ENCODE peak calls at places on chromosomes 1 and 21, in six cellular contexts. M, S, X, R, W and J are unnamed samples. For H4K20me1, the result is how much of the 10 kb centered on the place peaks cover.

GRCh38 chr1:151340870-151341754 is 5.9 kb downstream of the RFX5 start:
- DNase-seq in M (peak), S (no peak), X (peak), R (no peak), W (peak), J (peak)

GRCh38 chr1:201709564-201710295 is 119.2 kb upstream of the IPO9 start:
- DNase-seq in M (peak), S (peak), X (peak), R (no peak), W (peak), J (peak)

GRCh38 chr21:35882791-35883240 is 177.5 kb downstream of the SETD4 start:
- DNase-seq in M (peak), S (no peak), X (no peak), R (no peak), W (no peak), J (no peak)

GRCh38 chr1:41048540-41048939 is 27.0 kb upstream of the SLFNL1 start:
- DNase-seq in M (no peak), S (no peak), X (no peak), R (no peak), W (peak), J (no peak)

GRCh38 chr21:45069711-45070110 is 4.7 kb upstream of the ADARB1 start:
- DNase-seq in M (peak), S (no peak), X (no peak), R (no peak), W (no peak), J (no peak)

GRCh38 chr1:98055457-98055856 is 134.6 kb upstream of the DPYD start:
- DNase-seq in M (no peak), S (no peak), X (no peak), R (no peak), W (no peak), J (no peak)

GRCh38 chr1:29487291-29487690 is 251.0 kb downstream of the PTPRU start:
- DNase-seq in M (no peak), S (no peak), X (no peak), R (no peak), W (no peak), J (no peak)

GRCh38 chr1:242728696-242729095 is 204.2 kb upstream of the PLD5 start:
- DNase-seq in M (no peak), S (no peak), X (no peak), R (no peak), W (no peak), J (no peak)

GRCh38 chr1:205077934-205078311 is 6.3 kb downstream of the TMEM81 start:
- DNase-seq in M (no peak), S (no peak), X (no peak), R (no peak), W (no peak), J (no peak)

GRCh38 chr1:42940851-42941639 is 17.6 kb downstream of the SLC2A1 start:
- DNase-seq in M (peak), S (no peak), X (peak), R (no peak), W (no peak), J (peak)

GRCh38 chr1:83511327-83511726 is 487.6 kb downstream of the TTLL7 start:
- DNase-seq in M (no peak), S (no peak), X (no peak), R (no peak), W (no peak), J (no peak)

GRCh38 chr1:9685833-9686232 is 34.3 kb downstream of the PIK3CD start:
- DNase-seq in M (no peak), S (no peak), X (no peak), R (no peak), W (no peak), J (no peak)

GRCh38 chr1:230643887-230644286 is 1.6 kb downstream of the COG2 start:
- DNase-seq in M (peak), S (no peak), X (no peak), R (no peak), W (no peak), J (no peak)

GRCh38 chr1:200131551-200132125 is 104.1 kb downstream of the NR5A2 start:
- DNase-seq in M (peak), S (no peak), X (peak), R (no peak), W (no peak), J (peak)

GRCh38 chr1:219088778-219089557 is 84.7 kb upstream of the LYPLAL1 start:
- DNase-seq in M (peak), S (no peak), X (peak), R (peak), W (peak), J (no peak)

GRCh38 chr1:205783904-205784303 is 8.6 kb upstream of the RAB29 start:
- DNase-seq in M (peak), S (no peak), X (no peak), R (no peak), W (no peak), J (no peak)

GRCh38 chr1:11736746-11737639 is 1.1 kb downstream of the AGTRAP start:
- DNase-seq in M (peak), S (no peak), X (no peak), R (no peak), W (peak), J (peak)
- TF ChIP-seq POLR2A in M (no peak), S (no peak), X (no peak), R (no peak), W (no peak), J (no peak)

GRCh38 chr1:22071511-22071910 is 19.0 kb downstream of the CDC42 start:
- DNase-seq in M (no peak), S (no peak), X (no peak), R (no peak), W (no peak), J (no peak)
- H4K20me1 ChIP-seq in M (half or more), S (under half), X (under half), R (under half), W (half or more), J (under half)

DNA sequence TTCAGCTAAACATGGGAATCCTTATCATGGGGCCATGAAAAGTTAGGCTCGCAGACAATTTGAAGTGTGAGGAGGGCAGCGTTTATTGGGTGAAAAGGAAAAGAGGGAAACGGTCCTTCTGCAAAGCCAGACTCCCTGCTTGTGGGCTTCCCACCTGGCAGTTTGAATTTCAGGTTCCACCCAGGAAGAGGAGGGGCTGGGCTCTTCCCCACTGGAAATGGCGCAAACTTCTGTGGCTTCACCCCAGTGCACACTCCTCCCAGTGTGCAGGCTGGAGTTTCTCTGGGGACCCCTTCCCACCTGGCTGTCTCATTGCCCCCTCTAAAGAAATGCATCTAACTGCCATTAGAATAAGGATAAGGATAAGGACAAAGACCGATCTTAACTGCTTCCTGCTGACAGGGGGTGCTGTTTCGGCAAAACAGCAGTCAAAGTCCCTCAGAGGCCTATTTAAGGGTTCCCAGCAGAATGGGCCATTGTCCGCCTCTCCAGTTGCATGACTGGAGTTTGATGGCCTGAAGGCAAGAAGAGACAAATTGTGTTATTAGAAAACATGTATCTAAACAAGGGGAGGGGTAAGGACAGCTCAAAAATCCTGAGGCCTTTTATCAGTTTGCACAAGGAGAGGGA is 20.4 kb downstream of the AIM2 start:
- DNase-seq in M (no peak), S (peak), X (no peak), R (no peak), W (no peak), J (no peak)
- TF ChIP-seq POLR2A in M (no peak), S (no peak), X (no peak), R (peak), W (no peak), J (no peak)

GRCh38 chr1:93349231-93350135 is 3.8 kb downstream of the DR1 start:
- DNase-seq in M (no peak), S (no peak), X (no peak), R (no peak), W (no peak), J (peak)
- H4K20me1 ChIP-seq in M (under half), S (under half), X (under half), R (under half), W (under half), J (under half)

GRCh38 chr1:202858789-202859414 is 30.0 kb downstream of the RABIF start:
- DNase-seq in M (no peak), S (no peak), X (no peak), R (no peak), W (no peak), J (no peak)

GRCh38 chr1:202862672-202863560 is 26.0 kb downstream of the RABIF start:
- DNase-seq in M (no peak), S (no peak), X (no peak), R (no peak), W (no peak), J (no peak)

GRCh38 chr1:202861420-202862121 is 27.4 kb downstream of the RABIF start:
- DNase-seq in M (peak), S (peak), X (peak), R (no peak), W (peak), J (peak)

GRCh38 chr1:202858306-202858705 is 30.6 kb downstream of the RABIF start:
- DNase-seq in M (peak), S (no peak), X (no peak), R (no peak), W (no peak), J (peak)

DNA sequence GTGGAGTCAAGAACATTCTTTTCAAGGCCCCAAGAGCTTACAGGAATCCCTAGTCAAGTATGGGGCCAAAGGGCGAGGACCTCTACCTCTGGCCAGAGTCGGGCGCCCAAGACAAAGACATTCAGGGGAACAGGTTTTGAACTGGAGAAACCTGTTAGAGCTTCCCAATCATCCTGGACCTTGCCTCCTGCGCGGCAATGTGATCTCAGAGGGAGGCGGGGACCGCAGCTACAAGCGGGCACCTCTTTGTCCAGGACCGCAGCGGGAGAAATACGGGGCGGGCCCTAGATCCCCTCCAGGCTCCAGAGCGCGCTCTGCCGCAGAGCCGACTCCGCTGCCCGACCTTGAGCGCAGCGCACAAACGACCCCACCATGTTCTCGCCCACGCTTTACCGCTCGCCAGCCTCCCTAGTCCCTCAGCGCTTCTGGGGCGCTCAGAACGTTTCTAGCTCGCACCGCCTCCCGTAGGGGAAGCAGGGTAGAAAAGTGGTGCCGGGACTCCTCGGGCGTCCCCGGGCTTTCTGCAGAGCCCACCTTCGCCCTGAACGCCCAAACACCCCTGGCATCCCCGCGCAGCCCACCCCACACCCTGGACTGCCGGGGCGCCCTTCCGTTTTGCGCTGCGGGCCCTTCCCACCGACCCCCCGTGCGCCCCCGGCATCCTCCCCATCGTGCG is 28.1 kb downstream of the RABIF start:
- DNase-seq in M (peak), S (peak), X (peak), R (no peak), W (peak), J (peak)
- TF ChIP-seq POLR2A in M (no peak), S (peak), X (no peak), R (no peak), W (no peak), J (no peak)

DNA sequence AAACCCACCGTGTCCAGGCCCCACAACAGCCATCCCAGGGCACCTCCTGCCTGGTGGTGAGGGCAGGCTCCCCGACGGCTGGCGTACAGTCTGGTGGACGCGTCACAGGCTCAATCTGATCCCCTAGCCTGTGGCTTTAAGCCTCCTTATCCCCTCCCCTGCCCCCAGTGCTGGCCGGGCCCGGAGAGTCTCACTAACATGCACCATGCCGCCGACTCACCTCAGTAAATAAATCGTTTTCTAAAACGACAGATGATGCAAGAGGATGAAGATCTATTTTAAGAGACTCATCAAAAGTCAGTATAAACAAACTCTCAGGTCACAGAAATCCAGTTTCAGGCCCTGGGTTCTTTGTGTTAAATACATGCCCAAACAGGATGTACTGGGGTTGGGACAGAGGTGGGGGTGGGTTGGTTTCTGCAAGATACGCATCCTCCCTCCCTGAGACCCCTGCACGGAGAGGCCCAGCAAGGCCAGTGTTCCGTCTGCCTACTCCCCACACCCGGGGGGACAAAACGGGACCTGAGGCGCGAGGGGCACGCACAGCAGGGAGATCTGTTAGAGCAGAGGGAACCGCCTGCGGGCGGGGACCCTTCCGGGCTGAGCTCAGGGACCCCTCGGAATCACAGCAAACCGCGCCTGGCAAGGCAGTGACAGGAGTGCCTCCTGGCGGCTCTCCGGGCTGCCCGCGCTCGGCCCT is 3.1 kb downstream of the PANK4 start:
- DNase-seq in M (peak), S (no peak), X (no peak), R (no peak), W (no peak), J (no peak)
- H4K20me1 ChIP-seq in M (under half), S (half or more), X (under half), R (under half), W (under half), J (under half)

DNA sequence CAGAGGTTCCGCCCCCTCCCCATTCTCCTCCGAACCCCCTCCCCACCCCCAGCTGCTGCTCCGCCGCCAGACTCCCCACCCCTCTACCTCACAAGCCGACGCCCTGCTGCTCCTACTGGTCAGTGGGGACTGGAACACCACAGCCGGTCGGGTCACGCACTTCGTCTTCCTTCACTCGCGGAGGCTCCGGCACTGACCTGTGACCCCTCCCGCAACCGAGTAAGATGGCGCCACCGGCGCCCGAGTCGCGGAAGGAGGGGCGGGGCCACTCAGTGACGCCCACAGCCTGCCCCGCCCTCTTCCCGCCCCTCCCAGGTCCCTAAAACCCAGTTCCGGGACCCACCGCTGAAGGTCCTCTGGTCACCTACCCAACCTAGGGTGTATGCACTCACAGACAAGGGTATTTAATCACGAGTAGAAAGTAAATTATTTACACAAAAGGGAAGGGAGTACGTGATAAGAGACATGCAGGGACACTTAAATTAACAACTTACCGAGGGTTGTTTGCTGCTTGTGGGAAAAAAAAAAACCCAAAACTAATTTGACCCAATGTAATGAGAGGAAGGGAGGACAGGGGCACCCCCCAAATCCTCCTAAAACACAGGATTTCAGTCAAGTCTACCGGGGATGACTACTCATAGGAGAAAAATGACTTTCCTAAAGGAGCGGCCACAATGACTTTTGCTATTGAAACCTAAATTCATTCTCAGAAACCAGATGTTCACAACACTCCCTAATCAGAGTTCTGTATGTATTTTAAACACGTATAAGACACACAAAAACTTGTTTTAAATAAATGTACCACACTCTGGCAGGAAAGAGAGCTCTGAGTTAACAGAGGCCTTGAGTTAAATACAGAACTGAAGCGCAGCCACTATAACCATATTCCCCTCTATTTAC is at the start of gene RIT1:
- DNase-seq in M (peak), S (peak), X (no peak), R (peak), W (peak), J (peak)
- TF ChIP-seq POLR2A in M (peak), S (no peak), X (no peak), R (peak), W (peak), J (peak)